ENCODE peak calls at places on chromosomes 2 and 18, in four cellular contexts. F is K562, K is GM12878, W is SK-N-SH. U is an unnamed sample.
A peak's percentile ranks its signal among the peaks of the same experiment; 100 is the strongest.

GRCh38 chr2:237670641-237671040 is 43.3 kb downstream of the LRRFIP1 start:
- DNase-seq in F (no peak), K (no peak), W (no peak), U (no peak)

GRCh38 chr2:182870227-182870626 is 3.8 kb upstream of the FRZB start:
- DNase-seq in F (peak; percentile 79), K (no peak), W (no peak), U (peak; percentile 79)

GRCh38 chr2:70994055-70994444 is 623 bp downstream of the TEX261 start:
- DNase-seq in F (peak; percentile 59), K (no peak), W (no peak), U (no peak)

GRCh38 chr2:238912916-238913875 is 65.3 kb downstream of the TWIST2 start:
- DNase-seq in F (no peak), K (no peak), W (no peak), U (no peak)

GRCh38 chr2:160970052-160970846 is 190.0 kb upstream of the TANK start:
- DNase-seq in F (peak; percentile 30), K (no peak), W (peak; percentile 69), U (peak; percentile 29)

GRCh38 chr2:35503738-35504160 is 851.8 kb upstream of the CRIM1 start:
- DNase-seq in F (no peak), K (no peak), W (no peak), U (no peak)

GRCh38 chr18:60691061-60691460 is 318.5 kb upstream of the MC4R start:
- DNase-seq in F (no peak), K (no peak), W (no peak), U (no peak)

GRCh38 chr2:188976545-188977268 is 2.5 kb downstream of the COL3A1 start:
- DNase-seq in F (no peak), K (no peak), W (no peak), U (no peak)

GRCh38 chr2:53880756-53881155 is 21.0 kb upstream of the GPR75 start:
- DNase-seq in F (no peak), K (no peak), W (no peak), U (no peak)

GRCh38 chr2:191319181-191319580 is 74.0 kb downstream of the MYO1B start:
- DNase-seq in F (no peak), K (no peak), W (no peak), U (no peak)

GRCh38 chr2:58045580-58046334 is 849 bp upstream of the VRK2 start:
- DNase-seq in F (peak; percentile 38), K (no peak), W (no peak), U (no peak)

GRCh38 chr2:229226372-229226771 is 44.7 kb downstream of the PID1 start:
- DNase-seq in F (no peak), K (no peak), W (no peak), U (no peak)

GRCh38 chr2:197137234-197137633 is 173.3 kb downstream of the ANKRD44 start:
- DNase-seq in F (no peak), K (no peak), W (no peak), U (no peak)

GRCh38 chr2:129050116-129050515 is 731.4 kb upstream of the HS6ST1 start:
- DNase-seq in F (no peak), K (no peak), W (no peak), U (no peak)

GRCh38 chr2:43340945-43341356 is 114.5 kb upstream of the ZFP36L2 start:
- DNase-seq in F (no peak), K (no peak), W (no peak), U (no peak)

GRCh38 chr2:188199716-188200128 is 92.0 kb upstream of the GULP1 start:
- DNase-seq in F (no peak), K (no peak), W (no peak), U (no peak)

GRCh38 chr18:48385595-48385994 is 23.6 kb downstream of the ZBTB7C start:
- DNase-seq in F (no peak), K (no peak), W (no peak), U (no peak)

GRCh38 chr2:142130111-142131015 is 453 bp downstream of the LRP1B start:
- DNase-seq in F (no peak), K (no peak), W (peak; percentile 55), U (peak; percentile 56)

GRCh38 chr18:51721388-51721787 is 523.9 kb upstream of the MEX3C start:
- DNase-seq in F (no peak), K (no peak), W (no peak), U (peak; percentile 18)

GRCh38 chr2:191171708-191172355 is 21.0 kb upstream of the STAT4 start:
- DNase-seq in F (no peak), K (no peak), W (no peak), U (no peak)

GRCh38 chr2:95359035-95359434 is 43.5 kb upstream of the FAHD2A start:
- DNase-seq in F (no peak), K (no peak), W (no peak), U (no peak)

GRCh38 chr2:10550206-10551001 is 102.3 kb upstream of the ODC1 start:
- DNase-seq in F (no peak), K (no peak), W (peak; percentile 53), U (no peak)

GRCh38 chr18:46184296-46185080 is 80.3 kb downstream of the HAUS1 start:
- DNase-seq in F (no peak), K (no peak), W (no peak), U (no peak)

GRCh38 chr2:67581751-67582150 is 184.6 kb downstream of the ETAA1 start:
- DNase-seq in F (peak; percentile 5), K (no peak), W (no peak), U (peak; percentile 29)

GRCh38 chr2:72994991-72995380 is 76.5 kb downstream of the SFXN5 start:
- DNase-seq in F (no peak), K (no peak), W (no peak), U (no peak)

GRCh38 chr2:175147196-175147595 is 20.8 kb downstream of the ATF2 start:
- DNase-seq in F (no peak), K (no peak), W (no peak), U (no peak)

GRCh38 chr18:48635806-48636205 is 97.0 kb downstream of the CTIF start:
- DNase-seq in F (no peak), K (no peak), W (no peak), U (no peak)

GRCh38 chr2:65366595-65367125 is 65.7 kb downstream of the SPRED2 start:
- DNase-seq in F (peak; percentile 86), K (peak; percentile 11), W (no peak), U (no peak)

GRCh38 chr2:239727776-239728600 is 297.2 kb downstream of the NDUFA10 start:
- DNase-seq in F (no peak), K (no peak), W (no peak), U (peak; percentile 8)

GRCh38 chr2:18380316-18380715 is 180.1 kb downstream of the RDH14 start:
- DNase-seq in F (no peak), K (no peak), W (no peak), U (no peak)

GRCh38 chr2:217972490-217972889 is 30.3 kb downstream of the TNS1 start:
- DNase-seq in F (no peak), K (no peak), W (no peak), U (no peak)
- TF ChIP-seq USF1 in F (no peak), K (no peak), W (no peak), U (no peak)

GRCh38 chr2:212998629-212999359 is 152.6 kb downstream of the IKZF2 start:
- DNase-seq in F (no peak), K (no peak), W (no peak), U (no peak)
- TF ChIP-seq USF1 in F (no peak), K (no peak), W (no peak), U (no peak)

DNA sequence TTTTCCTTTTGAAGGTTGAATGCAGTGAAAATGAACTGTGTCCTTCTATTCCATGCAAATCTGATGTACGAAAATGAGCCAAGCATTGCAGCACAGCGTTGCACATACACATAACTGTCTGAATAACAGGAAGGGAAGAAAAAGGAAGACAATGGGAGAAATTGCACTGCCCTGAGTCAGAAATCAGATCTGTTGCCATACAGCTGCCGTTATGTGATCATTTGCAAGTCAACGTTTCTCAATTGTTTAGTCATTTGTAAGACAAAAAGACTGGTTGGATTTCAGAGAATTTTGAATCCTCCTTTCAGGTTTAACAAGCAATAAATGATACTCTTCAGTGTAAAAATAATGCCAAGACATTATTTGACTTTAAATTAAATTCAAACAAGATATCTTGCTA is 284.1 kb downstream of the DSEL start:
- DNase-seq in F (no peak), K (no peak), W (no peak), U (no peak)
- TF ChIP-seq USF1 in F (no peak), K (no peak), W (no peak), U (no peak)

DNA sequence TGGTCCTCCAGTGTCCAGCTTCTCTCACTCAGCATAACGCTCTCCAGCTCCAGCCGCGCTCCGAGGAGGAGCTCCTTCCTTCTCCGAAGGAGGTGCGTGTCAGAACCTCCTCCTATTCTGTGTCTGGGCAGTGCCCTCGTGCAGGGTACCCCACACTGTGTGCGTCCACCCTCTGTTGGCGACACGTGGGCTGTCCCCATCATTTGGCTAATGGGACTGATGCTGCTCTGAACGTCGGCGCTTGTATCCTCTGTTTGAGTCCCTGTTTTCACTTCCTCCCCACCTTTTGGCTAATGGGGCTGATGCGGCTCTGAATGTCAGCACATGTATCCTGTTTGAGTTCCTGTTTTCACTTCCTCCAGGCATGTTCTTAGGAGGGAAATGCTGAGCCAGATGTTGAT is 22.2 kb downstream of the KCNG2 start:
- DNase-seq in F (no peak), K (peak; percentile 46), W (no peak), U (no peak)
- TF ChIP-seq USF1 in F (no peak), K (no peak), W (no peak), U (no peak)

DNA sequence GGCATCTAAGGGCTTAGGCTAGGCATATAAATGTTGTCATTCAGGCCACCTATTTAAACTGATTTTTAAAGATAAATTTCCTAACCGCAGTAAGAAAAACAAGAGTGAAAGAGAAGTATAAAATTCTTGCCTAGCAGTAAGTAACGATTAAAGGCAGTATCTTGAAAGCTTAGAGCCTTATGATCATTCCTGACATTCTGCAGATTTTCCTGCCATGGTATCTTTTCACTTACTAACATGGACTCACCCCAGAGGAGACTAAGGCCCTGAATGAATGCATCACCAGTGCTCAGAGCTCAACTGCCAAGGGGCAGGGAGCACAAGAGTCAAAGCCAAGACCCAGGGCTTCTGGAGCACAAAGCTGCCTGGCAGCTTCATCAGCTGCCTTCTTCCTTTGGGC is 133.1 kb downstream of the GCA start:
- DNase-seq in F (no peak), K (no peak), W (no peak), U (no peak)
- TF ChIP-seq USF1 in F (no peak), K (no peak), W (no peak), U (no peak)

GRCh38 chr2:79670198-79670597 is 157.3 kb downstream of the CTNNA2 start:
- DNase-seq in F (peak; percentile 2), K (no peak), W (no peak), U (peak; percentile 88)
- TF ChIP-seq USF1 in F (no peak), K (no peak), W (no peak), U (no peak)

DNA sequence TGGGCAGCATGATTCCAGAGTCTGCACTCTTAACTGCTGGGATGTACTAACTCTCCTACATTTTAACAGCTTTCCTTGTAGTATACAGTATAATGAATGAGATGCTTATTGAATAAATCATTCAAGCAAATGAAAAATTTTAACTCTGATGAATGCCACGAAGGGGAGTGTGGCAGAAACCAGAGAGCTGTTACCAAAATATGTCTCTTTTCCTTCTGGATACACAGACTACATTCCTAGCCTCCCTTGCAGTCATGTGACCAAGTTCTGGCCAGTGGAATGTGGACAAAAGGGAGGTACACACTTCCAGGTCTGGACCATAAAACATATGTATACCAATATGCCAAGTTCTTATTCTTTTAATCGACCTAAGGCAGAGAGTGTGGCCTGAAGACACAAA is 1.7 kb upstream of the EML4 start:
- DNase-seq in F (no peak), K (no peak), W (no peak), U (no peak)
- TF ChIP-seq USF1 in F (no peak), K (no peak), W (peak; percentile 83), U (no peak)

U was measured in WTC11.